ENCODE peak calls at places on chromosomes 2 and 18, in nine cellular contexts. R is HAP-1, M is heart right ventricle, H is A549, Z is cardiac muscle cell, O is mammary epithelial cell, U is lung, T is upper lobe of right lung, V is stomach. N is an unnamed sample.

GRCh38 chr2:98118161-98118560 is 31.2 kb downstream of the VWA3B start:
- DNase-seq in R (no peak), M (no peak), H (no peak), Z (no peak), O (peak; percentile 50), U (no peak), T (no peak), V (no peak), N (no peak)

GRCh38 chr2:235511187-235511661 is 17.4 kb downstream of the AGAP1 start:
- DNase-seq in R (no peak), M (no peak), H (peak; percentile 87), Z (peak; percentile 25), O (peak; percentile 81), U (peak; percentile 56), T (peak; percentile 84), V (no peak), N (no peak)

GRCh38 chr2:11234309-11234708 is 79.0 kb downstream of the SLC66A3 start:
- DNase-seq in R (no peak), M (no peak), H (no peak), Z (no peak), O (no peak), U (no peak), T (no peak), V (no peak), N (no peak)

GRCh38 chr2:3461781-3462492 is 57.4 kb downstream of the ADI1 start:
- DNase-seq in R (peak; percentile 65), M (peak; percentile 50), H (peak; percentile 60), Z (peak; percentile 60), O (peak; percentile 29), U (no peak), T (no peak), V (no peak), N (peak; percentile 22)

GRCh38 chr2:112151275-112151674 is 13.1 kb downstream of the FBLN7 start:
- DNase-seq in R (no peak), M (no peak), H (no peak), Z (no peak), O (no peak), U (no peak), T (no peak), V (no peak), N (no peak)

GRCh38 chr18:74241970-74242369 is 49.8 kb downstream of the CYB5A start:
- DNase-seq in R (no peak), M (no peak), H (no peak), Z (no peak), O (no peak), U (no peak), T (no peak), V (no peak), N (no peak)

GRCh38 chr2:189719531-189719930 is 43.1 kb downstream of the OSGEPL1 start:
- DNase-seq in R (no peak), M (no peak), H (no peak), Z (no peak), O (no peak), U (no peak), T (no peak), V (no peak), N (no peak)

GRCh38 chr2:29662841-29663240 is 258.5 kb downstream of the ALK start:
- DNase-seq in R (no peak), M (no peak), H (no peak), Z (no peak), O (no peak), U (no peak), T (no peak), V (no peak), N (no peak)

GRCh38 chr18:62829936-62830335 is 114.6 kb downstream of the PHLPP1 start:
- DNase-seq in R (no peak), M (no peak), H (no peak), Z (no peak), O (no peak), U (no peak), T (no peak), V (no peak), N (no peak)

DNA sequence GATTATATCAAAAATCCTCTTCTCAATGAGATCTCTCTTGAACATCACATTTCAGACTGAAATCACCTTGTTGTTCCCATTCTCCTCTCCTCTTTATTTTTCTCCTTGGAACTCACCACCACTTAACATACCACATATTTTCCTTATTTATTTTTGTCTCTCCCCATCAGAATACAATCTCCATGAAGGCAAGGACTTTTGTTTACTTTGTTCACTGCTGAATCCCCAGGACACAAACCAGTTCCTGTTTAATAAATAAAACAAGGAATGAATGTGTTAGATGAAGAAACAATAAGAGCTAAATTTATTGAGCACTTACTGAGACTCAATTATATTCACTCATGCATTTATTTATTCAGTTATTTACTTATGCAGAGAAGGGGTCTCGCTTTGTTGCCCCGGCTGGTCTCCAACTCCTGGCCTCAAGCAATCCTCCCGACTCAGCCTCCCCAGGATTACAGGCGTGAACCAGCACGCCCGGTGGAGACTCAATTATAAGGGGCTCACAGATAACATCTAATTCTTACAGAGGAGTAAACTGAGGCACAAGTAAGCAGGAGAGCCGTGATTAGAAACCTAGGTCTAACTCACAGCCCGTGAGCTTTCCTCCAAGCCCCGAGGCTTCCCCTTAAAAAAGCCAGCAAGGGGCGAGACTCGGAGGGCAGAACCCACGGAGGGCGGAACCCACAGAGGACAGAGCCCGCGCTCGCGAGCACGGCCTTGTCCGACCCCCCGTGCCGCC is 616 bp upstream of the TAF1B start:
- DNase-seq in R (no peak), M (no peak), H (no peak), Z (no peak), O (no peak), U (no peak), T (no peak), V (no peak), N (no peak)
- H3K9me3 ChIP-seq in R (no peaks in the 10 kb centered on the region), M (no peaks in the 10 kb centered on the region), H (no peaks in the 10 kb centered on the region), Z (no peaks in the 10 kb centered on the region), O (no peaks in the 10 kb centered on the region), U (no peaks in the 10 kb centered on the region), T (no peaks in the 10 kb centered on the region), V (no peaks in the 10 kb centered on the region), N (no peaks in the 10 kb centered on the region)

DNA sequence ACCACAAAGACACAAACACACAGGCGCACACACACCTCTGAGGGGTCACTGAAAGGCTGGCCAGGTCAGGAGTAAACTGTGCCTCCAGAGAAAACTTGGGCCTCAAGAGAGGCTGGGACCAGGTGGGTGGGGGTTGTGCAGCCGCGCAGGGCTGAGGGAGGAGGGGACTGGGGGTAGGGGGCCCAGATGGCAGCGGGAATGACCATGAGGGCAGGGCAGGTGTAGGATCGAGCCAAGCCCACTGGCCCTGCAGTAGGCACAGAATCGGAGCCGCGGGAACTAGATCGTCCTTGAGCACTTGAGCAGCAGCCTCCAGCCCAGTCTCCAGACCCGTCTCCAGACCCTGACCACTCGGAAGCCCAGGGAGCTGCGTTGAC is 36.8 kb downstream of the ANKMY1 start:
- DNase-seq in R (no peak), M (no peak), H (no peak), Z (no peak), O (no peak), U (no peak), T (no peak), V (no peak), N (no peak)
- H3K9me3 ChIP-seq in R (peaks cover 16% of the 10 kb centered on the region), M (no peaks in the 10 kb centered on the region), H (peaks cover 32% of the 10 kb centered on the region), Z (no peaks in the 10 kb centered on the region), O (peaks cover 15% of the 10 kb centered on the region), U (no peaks in the 10 kb centered on the region), T (no peaks in the 10 kb centered on the region), V (peaks cover 13% of the 10 kb centered on the region), N (no peaks in the 10 kb centered on the region)

GRCh38 chr2:59413751-59414570 is 1139.5 kb downstream of the BCL11A start:
- DNase-seq in R (no peak), M (no peak), H (no peak), Z (no peak), O (no peak), U (no peak), T (no peak), V (no peak), N (no peak)
- H3K9me3 ChIP-seq in R (no peaks in the 10 kb centered on the region), M (peaks cover 36% of the 10 kb centered on the region), H (peaks cover 16% of the 10 kb centered on the region), Z (no peaks in the 10 kb centered on the region), O (no peaks in the 10 kb centered on the region), U (peaks cover 6% of the 10 kb centered on the region), T (no peaks in the 10 kb centered on the region), V (peaks cover 19% of the 10 kb centered on the region), N (no peaks in the 10 kb centered on the region)

DNA sequence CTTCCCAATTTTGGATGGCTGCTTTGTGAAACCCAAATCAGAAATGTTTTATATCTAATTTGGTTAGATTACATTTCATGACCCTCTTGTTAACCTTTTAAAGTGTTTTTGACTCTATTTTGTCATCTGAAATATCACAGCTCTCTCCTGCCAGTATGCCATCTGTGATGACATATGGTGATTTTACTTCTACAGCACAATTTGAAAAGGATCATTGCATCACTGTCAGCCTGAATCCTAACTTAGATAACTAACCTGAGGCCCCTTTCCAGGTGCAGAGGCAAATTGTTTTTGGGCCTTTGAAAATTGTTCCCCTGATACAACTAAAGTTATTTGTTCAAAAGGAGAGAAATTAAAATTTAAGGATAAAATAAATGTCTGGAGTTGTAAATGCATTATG is 1023.4 kb upstream of the LRRTM1 start:
- DNase-seq in R (no peak), M (no peak), H (no peak), Z (no peak), O (no peak), U (no peak), T (no peak), V (no peak), N (no peak)
- H3K9me3 ChIP-seq in R (peaks cover 2% of the 10 kb centered on the region), M (peaks cover 21% of the 10 kb centered on the region), H (peaks cover 8% of the 10 kb centered on the region), Z (no peaks in the 10 kb centered on the region), O (peaks cover 10% of the 10 kb centered on the region), U (peaks cover 3% of the 10 kb centered on the region), T (no peaks in the 10 kb centered on the region), V (no peaks in the 10 kb centered on the region), N (no peaks in the 10 kb centered on the region)

DNA sequence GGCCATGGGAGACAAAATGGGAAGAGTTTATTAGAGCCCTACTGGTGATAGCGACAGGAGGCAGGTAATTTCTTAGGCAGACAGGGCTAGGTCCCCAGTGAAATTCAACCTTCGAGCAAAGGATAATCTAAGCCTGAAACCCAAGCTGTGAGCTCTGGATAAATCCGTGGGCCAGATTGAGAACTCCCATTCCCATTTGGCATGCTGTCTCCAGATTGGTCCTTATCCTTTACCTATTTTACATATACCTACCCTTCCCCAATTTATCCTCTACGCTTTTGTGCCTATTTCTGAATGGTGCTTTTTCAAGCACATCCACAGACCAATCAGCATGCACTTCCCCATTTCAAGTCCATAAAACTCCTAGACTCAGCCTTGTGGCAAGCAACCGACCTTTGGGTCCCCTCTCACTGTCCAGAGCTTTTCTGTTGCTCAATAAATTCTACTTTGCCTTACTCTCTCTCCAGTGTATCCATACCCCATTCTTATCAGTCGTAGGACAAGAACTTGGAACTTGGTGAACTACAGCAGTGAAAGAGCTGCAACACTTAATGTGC is 268.0 kb downstream of the MYCN start:
- DNase-seq in R (no peak), M (no peak), H (no peak), Z (no peak), O (no peak), U (no peak), T (no peak), V (no peak), N (no peak)
- H3K9me3 ChIP-seq in R (peaks cover 2% of the 10 kb centered on the region), M (no peaks in the 10 kb centered on the region), H (no peaks in the 10 kb centered on the region), Z (no peaks in the 10 kb centered on the region), O (peaks cover 4% of the 10 kb centered on the region), U (no peaks in the 10 kb centered on the region), T (no peaks in the 10 kb centered on the region), V (no peaks in the 10 kb centered on the region), N (no peaks in the 10 kb centered on the region)

DNA sequence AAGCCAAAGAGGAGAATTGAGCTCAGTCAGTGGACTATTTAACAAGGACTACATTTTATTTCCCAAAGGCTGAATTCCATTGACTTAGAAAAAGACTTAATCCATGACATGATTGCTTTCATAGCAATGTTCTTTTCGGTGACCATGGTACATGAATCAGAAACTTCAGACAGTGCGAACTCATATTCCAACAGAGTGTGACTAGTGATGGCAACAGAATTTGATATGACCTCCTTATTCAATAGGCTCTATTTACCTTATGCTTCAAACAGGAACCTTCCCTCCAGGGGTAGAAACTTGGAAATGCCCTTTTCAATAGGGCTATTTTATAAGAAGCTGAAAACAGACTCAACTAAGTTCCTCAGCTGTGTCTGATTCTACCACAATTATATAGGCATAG is 191.9 kb downstream of the RND3 start:
- DNase-seq in R (no peak), M (no peak), H (no peak), Z (no peak), O (no peak), U (no peak), T (no peak), V (no peak), N (no peak)
- H3K9me3 ChIP-seq in R (no peaks in the 10 kb centered on the region), M (peaks cover 15% of the 10 kb centered on the region), H (no peaks in the 10 kb centered on the region), Z (no peaks in the 10 kb centered on the region), O (no peaks in the 10 kb centered on the region), U (peaks cover 4% of the 10 kb centered on the region), T (no peaks in the 10 kb centered on the region), V (no peaks in the 10 kb centered on the region), N (no peaks in the 10 kb centered on the region)